ENCODE peak calls at places on chromosomes 3 and 15, in ten cellular contexts. R is amygdala, K is fibroblast of pulmonary artery, Q is HTR-8/SVneo, V is RPMI8226, P is amniotic epithelial cell, Y is brain microvascular endothelial cell, E is ELR, D is posterior cingulate gyrus, H is K562. S is an unnamed sample.

GRCh38 chr3:31532587-31533168 is at the start of gene STT3B:
- DNase-seq in R (peak), K (peak), Q (peak), V (peak), P (peak), Y (peak), E (peak), D (peak), H (peak), S (peak)

GRCh38 chr15:52673312-52673711 is 5.9 kb downstream of the ATOSA start:
- DNase-seq in R (no peak), K (no peak), Q (no peak), V (no peak), P (peak), Y (no peak), E (peak), D (no peak), H (no peak), S (no peak)

GRCh38 chr3:77460326-77460725 is 420.4 kb downstream of the ROBO2 start:
- DNase-seq in R (no peak), K (no peak), Q (no peak), V (no peak), P (no peak), Y (peak), E (peak), D (no peak), H (no peak), S (no peak)

GRCh38 chr3:188049890-188050530 is 103.9 kb upstream of the LPP start:
- DNase-seq in R (no peak), K (no peak), Q (no peak), V (no peak), P (no peak), Y (no peak), E (no peak), D (no peak), H (no peak), S (no peak)

GRCh38 chr3:15449489-15449888 is 22.1 kb downstream of the EAF1 start:
- DNase-seq in R (no peak), K (no peak), Q (no peak), V (no peak), P (no peak), Y (no peak), E (no peak), D (no peak), H (no peak), S (no peak)

GRCh38 chr3:107416886-107417285 is 39.6 kb downstream of the CCDC54 start:
- DNase-seq in R (no peak), K (peak), Q (no peak), V (no peak), P (peak), Y (no peak), E (peak), D (no peak), H (no peak), S (no peak)

GRCh38 chr3:50616003-50616769 is 765 bp upstream of the MAPKAPK3 start:
- DNase-seq in R (peak), K (peak), Q (peak), V (peak), P (peak), Y (peak), E (peak), D (peak), H (peak), S (peak)

GRCh38 chr3:94210256-94210655 is 147.4 kb downstream of the NSUN3 start:
- DNase-seq in R (no peak), K (no peak), Q (no peak), V (no peak), P (no peak), Y (no peak), E (no peak), D (no peak), H (no peak), S (no peak)

GRCh38 chr15:93862791-93863190 is 368.6 kb upstream of the MCTP2 start:
- DNase-seq in R (no peak), K (no peak), Q (no peak), V (no peak), P (no peak), Y (no peak), E (no peak), D (peak), H (no peak), S (peak)

GRCh38 chr3:13108861-13109260 is 35.6 kb upstream of the IQSEC1 start:
- DNase-seq in R (no peak), K (no peak), Q (no peak), V (no peak), P (no peak), Y (no peak), E (no peak), D (no peak), H (no peak), S (peak)

GRCh38 chr15:101013769-101014223 is 94.6 kb downstream of the LRRK1 start:
- DNase-seq in R (no peak), K (no peak), Q (no peak), V (no peak), P (no peak), Y (no peak), E (no peak), D (no peak), H (no peak), S (no peak)

GRCh38 chr3:44762170-44762677 is 630 bp downstream of the KIF15 start:
- DNase-seq in R (no peak), K (peak), Q (no peak), V (peak), P (peak), Y (peak), E (peak), D (no peak), H (peak), S (no peak)

GRCh38 chr3:57143886-57144459 is 21.2 kb downstream of the IL17RD start:
- DNase-seq in R (no peak), K (no peak), Q (no peak), V (no peak), P (no peak), Y (no peak), E (no peak), D (no peak), H (no peak), S (no peak)

GRCh38 chr15:33722673-33723015 is 245.7 kb upstream of the CHRM5 start:
- DNase-seq in R (no peak), K (no peak), Q (no peak), V (no peak), P (no peak), Y (no peak), E (no peak), D (no peak), H (no peak), S (no peak)

GRCh38 chr3:133799794-133800585 is 5.6 kb upstream of the SRPRB start:
- DNase-seq in R (no peak), K (peak), Q (no peak), V (no peak), P (peak), Y (no peak), E (peak), D (no peak), H (no peak), S (no peak)

GRCh38 chr15:78873796-78874761 is 1.4 kb downstream of the MORF4L1 start:
- DNase-seq in R (no peak), K (peak), Q (no peak), V (peak), P (no peak), Y (no peak), E (peak), D (no peak), H (peak), S (no peak)

GRCh38 chr3:188219147-188219546 is 65.2 kb downstream of the LPP start:
- DNase-seq in R (no peak), K (no peak), Q (no peak), V (no peak), P (no peak), Y (no peak), E (no peak), D (no peak), H (no peak), S (no peak)

GRCh38 chr3:15794303-15794771 is 3.4 kb downstream of the ANKRD28 start:
- DNase-seq in R (no peak), K (peak), Q (no peak), V (peak), P (peak), Y (peak), E (peak), D (no peak), H (peak), S (no peak)

GRCh38 chr15:62824111-62824737 is 218.3 kb upstream of the TPM1 start:
- DNase-seq in R (no peak), K (peak), Q (peak), V (no peak), P (peak), Y (peak), E (peak), D (no peak), H (no peak), S (no peak)

GRCh38 chr15:31256385-31257265 is 70.0 kb upstream of the KLF13 start:
- DNase-seq in R (no peak), K (no peak), Q (no peak), V (peak), P (no peak), Y (no peak), E (no peak), D (no peak), H (no peak), S (no peak)

S was measured in Right ventricle myocardium inferior.